ENCODE peak calls at places on chromosomes 1 and 21, in eight cellular contexts. One of them, this sample, is unnamed.

GRCh38 chr1:157829210-157829609 is 9.3 kb upstream of the FCRL1 start:
- DNase-seq in HepG2: no peak
- DNase-seq in esophagus squamous epithelium: no peak
- DNase-seq in right lobe of liver: no peak
- DNase-seq in prostate gland: no peak
- DNase-seq in breast epithelium: no peak
- DNase-seq in tibial nerve: no peak
- DNase-seq in spleen: no peak
- DNase-seq in this sample: no peak

GRCh38 chr1:167439301-167439988 is 78.9 kb downstream of the CD247 start:
- DNase-seq in HepG2: peak; percentile 20
- DNase-seq in esophagus squamous epithelium: no peak
- DNase-seq in right lobe of liver: no peak
- DNase-seq in prostate gland: no peak
- DNase-seq in breast epithelium: no peak
- DNase-seq in tibial nerve: no peak
- DNase-seq in spleen: no peak
- DNase-seq in this sample: no peak

GRCh38 chr21:41895643-41896493 is 16.7 kb upstream of the PRDM15 start:
- DNase-seq in HepG2: no peak
- DNase-seq in esophagus squamous epithelium: no peak
- DNase-seq in right lobe of liver: no peak
- DNase-seq in prostate gland: no peak
- DNase-seq in breast epithelium: no peak
- DNase-seq in tibial nerve: no peak
- DNase-seq in spleen: peak; percentile 85
- DNase-seq in this sample: no peak

GRCh38 chr1:205977348-205978014 is 25.7 kb downstream of the RAB7B start:
- DNase-seq in HepG2: peak; percentile 67
- DNase-seq in esophagus squamous epithelium: no peak
- DNase-seq in right lobe of liver: peak; percentile 79
- DNase-seq in prostate gland: peak; percentile 58
- DNase-seq in breast epithelium: peak; percentile 57
- DNase-seq in tibial nerve: peak; percentile 49
- DNase-seq in spleen: peak; percentile 92
- DNase-seq in this sample: peak; percentile 50

GRCh38 chr1:182707116-182707515 is 22.7 kb upstream of the RGS8 start:
- DNase-seq in HepG2: no peak
- DNase-seq in esophagus squamous epithelium: no peak
- DNase-seq in right lobe of liver: peak; percentile 69
- DNase-seq in prostate gland: peak; percentile 74
- DNase-seq in breast epithelium: no peak
- DNase-seq in tibial nerve: peak; percentile 52
- DNase-seq in spleen: no peak
- DNase-seq in this sample: no peak

GRCh38 chr1:171898956-171899355 is 57.7 kb downstream of the DNM3 start:
- DNase-seq in HepG2: no peak
- DNase-seq in esophagus squamous epithelium: no peak
- DNase-seq in right lobe of liver: no peak
- DNase-seq in prostate gland: peak; percentile 23
- DNase-seq in breast epithelium: peak; percentile 19
- DNase-seq in tibial nerve: peak; percentile 8
- DNase-seq in spleen: no peak
- DNase-seq in this sample: no peak

GRCh38 chr1:174999926-175000696 is at the start of gene CACYBP:
- DNase-seq in HepG2: peak; percentile 29
- DNase-seq in esophagus squamous epithelium: peak; percentile 23
- DNase-seq in right lobe of liver: peak; percentile 77
- DNase-seq in prostate gland: peak; percentile 32
- DNase-seq in breast epithelium: peak; percentile 33
- DNase-seq in tibial nerve: peak; percentile 34
- DNase-seq in spleen: peak; percentile 99
- DNase-seq in this sample: peak; percentile 11

GRCh38 chr1:54965624-54966340 is 14.6 kb upstream of the TMEM61 start:
- DNase-seq in HepG2: no peak
- DNase-seq in esophagus squamous epithelium: no peak
- DNase-seq in right lobe of liver: no peak
- DNase-seq in prostate gland: no peak
- DNase-seq in breast epithelium: no peak
- DNase-seq in tibial nerve: peak; percentile 74
- DNase-seq in spleen: peak; percentile 82
- DNase-seq in this sample: peak; percentile 41

GRCh38 chr1:225809842-225810578 is at the start of gene EPHX1:
- DNase-seq in HepG2: peak; percentile 76
- DNase-seq in esophagus squamous epithelium: no peak
- DNase-seq in right lobe of liver: peak; percentile 96
- DNase-seq in prostate gland: peak; percentile 91
- DNase-seq in breast epithelium: peak; percentile 83
- DNase-seq in tibial nerve: peak; percentile 84
- DNase-seq in spleen: peak; percentile 93
- DNase-seq in this sample: peak; percentile 82

GRCh38 chr1:58011978-58012377 is 534.5 kb downstream of the OMA1 start:
- DNase-seq in HepG2: no peak
- DNase-seq in esophagus squamous epithelium: no peak
- DNase-seq in right lobe of liver: no peak
- DNase-seq in prostate gland: no peak
- DNase-seq in breast epithelium: no peak
- DNase-seq in tibial nerve: no peak
- DNase-seq in spleen: no peak
- DNase-seq in this sample: no peak

GRCh38 chr1:77421504-77422233 is 139.8 kb downstream of the AK5 start:
- DNase-seq in HepG2: no peak
- DNase-seq in esophagus squamous epithelium: no peak
- DNase-seq in right lobe of liver: no peak
- DNase-seq in prostate gland: no peak
- DNase-seq in breast epithelium: no peak
- DNase-seq in tibial nerve: no peak
- DNase-seq in spleen: no peak
- DNase-seq in this sample: no peak

GRCh38 chr1:15123925-15124324 is 29.6 kb upstream of the TMEM51 start:
- DNase-seq in HepG2: no peak
- DNase-seq in esophagus squamous epithelium: no peak
- DNase-seq in right lobe of liver: no peak
- DNase-seq in prostate gland: no peak
- DNase-seq in breast epithelium: no peak
- DNase-seq in tibial nerve: no peak
- DNase-seq in spleen: no peak
- DNase-seq in this sample: no peak

GRCh38 chr1:65174585-65174984 is 26.6 kb downstream of the AK4 start:
- DNase-seq in HepG2: no peak
- DNase-seq in esophagus squamous epithelium: no peak
- DNase-seq in right lobe of liver: no peak
- DNase-seq in prostate gland: peak; percentile 43
- DNase-seq in breast epithelium: peak; percentile 89
- DNase-seq in tibial nerve: peak; percentile 87
- DNase-seq in spleen: no peak
- DNase-seq in this sample: peak; percentile 62

GRCh38 chr1:199734186-199734585 is 293.3 kb upstream of the NR5A2 start:
- DNase-seq in HepG2: no peak
- DNase-seq in esophagus squamous epithelium: no peak
- DNase-seq in right lobe of liver: no peak
- DNase-seq in prostate gland: no peak
- DNase-seq in breast epithelium: no peak
- DNase-seq in tibial nerve: no peak
- DNase-seq in spleen: no peak
- DNase-seq in this sample: no peak

GRCh38 chr1:12615916-12616708 is 1.9 kb downstream of the DHRS3 start:
- DNase-seq in HepG2: peak; percentile 97
- DNase-seq in esophagus squamous epithelium: no peak
- DNase-seq in right lobe of liver: peak; percentile 83
- DNase-seq in prostate gland: peak; percentile 58
- DNase-seq in breast epithelium: no peak
- DNase-seq in tibial nerve: peak; percentile 45
- DNase-seq in spleen: peak; percentile 77
- DNase-seq in this sample: peak; percentile 80

GRCh38 chr1:118902299-118903270 is 85.6 kb downstream of the TBX15 start:
- DNase-seq in HepG2: no peak
- DNase-seq in esophagus squamous epithelium: no peak
- DNase-seq in right lobe of liver: no peak
- DNase-seq in prostate gland: no peak
- DNase-seq in breast epithelium: no peak
- DNase-seq in tibial nerve: no peak
- DNase-seq in spleen: no peak
- DNase-seq in this sample: no peak

GRCh38 chr1:153745417-153745816 is 17.6 kb downstream of the INTS3 start:
- DNase-seq in HepG2: no peak
- DNase-seq in esophagus squamous epithelium: no peak
- DNase-seq in right lobe of liver: no peak
- DNase-seq in prostate gland: no peak
- DNase-seq in breast epithelium: no peak
- DNase-seq in tibial nerve: no peak
- DNase-seq in spleen: no peak
- DNase-seq in this sample: no peak

GRCh38 chr21:34811368-34811767 is 142.6 kb downstream of the CLIC6 start:
- DNase-seq in HepG2: no peak
- DNase-seq in esophagus squamous epithelium: no peak
- DNase-seq in right lobe of liver: no peak
- DNase-seq in prostate gland: no peak
- DNase-seq in breast epithelium: no peak
- DNase-seq in tibial nerve: no peak
- DNase-seq in spleen: no peak
- DNase-seq in this sample: no peak
- TF ChIP-seq POLR2A in HepG2: no peak
- TF ChIP-seq POLR2A in esophagus squamous epithelium: no peak
- TF ChIP-seq POLR2A in right lobe of liver: no peak
- TF ChIP-seq POLR2A in prostate gland: no peak
- TF ChIP-seq POLR2A in breast epithelium: no peak
- TF ChIP-seq POLR2A in tibial nerve: no peak
- TF ChIP-seq POLR2A in spleen: no peak
- TF ChIP-seq POLR2A in this sample: no peak

DNA sequence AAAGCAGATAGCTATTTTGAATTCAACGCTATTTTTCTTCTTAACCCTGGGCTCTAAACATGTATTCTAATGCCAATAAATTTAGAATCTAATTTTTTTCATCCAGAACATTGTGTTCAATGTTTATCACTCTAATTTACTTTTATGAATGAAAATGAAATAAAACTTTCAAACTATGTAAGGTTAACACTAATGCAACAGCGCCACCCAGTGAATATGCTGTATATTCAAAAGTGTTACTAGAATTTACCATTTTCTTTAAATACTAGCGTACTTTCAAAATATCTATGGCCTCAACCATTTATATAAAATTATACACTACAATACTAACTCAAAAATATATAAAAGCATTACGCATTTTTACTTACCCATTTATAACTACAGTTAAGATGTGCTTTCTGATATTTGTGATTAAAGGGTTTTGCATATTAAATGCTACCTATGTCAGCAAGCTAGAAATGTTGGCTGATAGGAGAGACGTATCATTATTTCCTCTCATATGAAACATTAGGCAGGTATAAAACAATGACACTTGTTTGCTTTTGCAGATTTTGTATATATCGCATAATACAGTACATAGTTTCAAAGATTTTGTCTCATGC is 5.9 kb upstream of the NUF2 start:
- DNase-seq in HepG2: peak; percentile 31
- DNase-seq in esophagus squamous epithelium: no peak
- DNase-seq in right lobe of liver: no peak
- DNase-seq in prostate gland: no peak
- DNase-seq in breast epithelium: no peak
- DNase-seq in tibial nerve: peak; percentile 52
- DNase-seq in spleen: no peak
- DNase-seq in this sample: no peak
- H3K27ac ChIP-seq in HepG2: no peak overlapping the region
- H3K27ac ChIP-seq in esophagus squamous epithelium: no peak overlapping the region
- H3K27ac ChIP-seq in right lobe of liver: no peak overlapping the region
- H3K27ac ChIP-seq in prostate gland: no peak overlapping the region
- H3K27ac ChIP-seq in breast epithelium: no peak overlapping the region
- H3K27ac ChIP-seq in tibial nerve: no peak overlapping the region
- H3K27ac ChIP-seq in spleen: no peak overlapping the region
- H3K27ac ChIP-seq in this sample: no peak overlapping the region

GRCh38 chr21:34867785-34868184 is 181.3 kb downstream of the RUNX1 start:
- DNase-seq in HepG2: no peak
- DNase-seq in esophagus squamous epithelium: no peak
- DNase-seq in right lobe of liver: no peak
- DNase-seq in prostate gland: no peak
- DNase-seq in breast epithelium: no peak
- DNase-seq in tibial nerve: no peak
- DNase-seq in spleen: no peak
- DNase-seq in this sample: no peak
- TF ChIP-seq POLR2A in HepG2: no peak
- TF ChIP-seq POLR2A in esophagus squamous epithelium: no peak
- TF ChIP-seq POLR2A in right lobe of liver: no peak
- TF ChIP-seq POLR2A in prostate gland: no peak
- TF ChIP-seq POLR2A in breast epithelium: no peak
- TF ChIP-seq POLR2A in tibial nerve: no peak
- TF ChIP-seq POLR2A in spleen: no peak
- TF ChIP-seq POLR2A in this sample: no peak

GRCh38 chr1:214455971-214456867 is 95.2 kb downstream of the PTPN14 start:
- DNase-seq in HepG2: no peak
- DNase-seq in esophagus squamous epithelium: no peak
- DNase-seq in right lobe of liver: no peak
- DNase-seq in prostate gland: no peak
- DNase-seq in breast epithelium: no peak
- DNase-seq in tibial nerve: no peak
- DNase-seq in spleen: no peak
- DNase-seq in this sample: no peak
- H3K27ac ChIP-seq in HepG2: no peak overlapping the region
- H3K27ac ChIP-seq in esophagus squamous epithelium: no peak overlapping the region
- H3K27ac ChIP-seq in right lobe of liver: no peak overlapping the region
- H3K27ac ChIP-seq in prostate gland: no peak overlapping the region
- H3K27ac ChIP-seq in breast epithelium: no peak overlapping the region
- H3K27ac ChIP-seq in tibial nerve: no peak overlapping the region
- H3K27ac ChIP-seq in spleen: no peak overlapping the region
- H3K27ac ChIP-seq in this sample: no peak overlapping the region

GRCh38 chr1:112973788-112974187 is 17.8 kb upstream of the SLC16A1 start:
- DNase-seq in HepG2: no peak
- DNase-seq in esophagus squamous epithelium: no peak
- DNase-seq in right lobe of liver: no peak
- DNase-seq in prostate gland: no peak
- DNase-seq in breast epithelium: no peak
- DNase-seq in tibial nerve: no peak
- DNase-seq in spleen: no peak
- DNase-seq in this sample: no peak
- TF ChIP-seq POLR2A in HepG2: no peak
- TF ChIP-seq POLR2A in esophagus squamous epithelium: no peak
- TF ChIP-seq POLR2A in right lobe of liver: no peak
- TF ChIP-seq POLR2A in prostate gland: no peak
- TF ChIP-seq POLR2A in breast epithelium: no peak
- TF ChIP-seq POLR2A in tibial nerve: no peak
- TF ChIP-seq POLR2A in spleen: no peak
- TF ChIP-seq POLR2A in this sample: no peak

DNA sequence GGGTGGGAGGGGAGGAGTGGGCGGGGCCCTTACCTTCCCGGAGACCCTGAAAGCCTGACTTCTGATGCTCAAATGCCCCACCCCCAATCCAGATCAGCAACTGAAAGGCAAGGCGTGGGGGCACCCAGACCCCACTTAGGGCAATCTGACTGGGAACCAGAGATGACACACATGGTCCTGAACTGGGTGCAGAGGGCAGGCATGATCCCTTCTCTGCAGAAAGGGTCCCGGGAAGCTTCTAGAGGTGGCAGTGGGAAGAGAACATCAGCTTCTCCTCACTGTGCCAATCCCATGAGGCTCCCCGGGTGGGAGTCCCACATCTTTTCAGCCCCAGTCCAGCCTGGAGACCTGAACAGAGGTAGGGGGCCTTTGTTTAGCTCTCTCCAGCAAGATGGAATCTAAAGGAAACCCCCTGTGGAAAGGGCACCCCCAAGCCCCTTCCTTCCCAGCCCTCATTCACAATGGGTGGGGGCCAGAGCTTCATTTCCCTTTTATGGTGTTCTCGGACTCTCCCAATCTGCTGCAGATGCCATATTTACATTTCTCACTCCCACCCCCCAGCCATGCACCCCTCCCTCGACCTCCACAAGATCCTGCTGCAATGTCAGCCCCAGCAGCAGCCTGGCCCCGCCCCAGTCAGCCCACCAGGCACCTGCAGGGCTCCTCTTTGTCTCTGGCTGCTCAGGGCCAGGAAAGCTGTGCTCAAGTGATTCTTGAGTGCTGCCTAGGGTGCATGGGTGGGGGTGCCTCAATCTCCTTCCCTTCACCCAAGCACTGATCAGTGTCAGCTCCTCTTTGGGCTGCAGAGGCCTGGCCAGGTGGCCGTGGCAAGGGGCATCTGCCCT is 2.0 kb downstream of the KIF21B start:
- DNase-seq in HepG2: no peak
- DNase-seq in esophagus squamous epithelium: no peak
- DNase-seq in right lobe of liver: no peak
- DNase-seq in prostate gland: no peak
- DNase-seq in breast epithelium: no peak
- DNase-seq in tibial nerve: no peak
- DNase-seq in spleen: peak; percentile 84
- DNase-seq in this sample: no peak
- H3K27ac ChIP-seq in HepG2: no peak overlapping the region
- H3K27ac ChIP-seq in esophagus squamous epithelium: peak overlapping the region; percentile 78
- H3K27ac ChIP-seq in right lobe of liver: no peak overlapping the region
- H3K27ac ChIP-seq in prostate gland: no peak overlapping the region
- H3K27ac ChIP-seq in breast epithelium: no peak overlapping the region
- H3K27ac ChIP-seq in tibial nerve: no peak overlapping the region
- H3K27ac ChIP-seq in spleen: peak overlapping the region; percentile 95
- H3K27ac ChIP-seq in this sample: no peak overlapping the region